ENCODE peak calls at places on chromosomes 1 and 21, in four cellular contexts. E is uterus, C is EL, K is B cell. T is an unnamed sample.

GRCh38 chr1:1371741-1372711 is 3.0 kb downstream of the AURKAIP1 start:
- DNase-seq in E (peak; percentile 77), C (peak; percentile 61), K (peak; percentile 92), T (peak; percentile 55)

GRCh38 chr21:33899199-33899598 is 16.4 kb downstream of the ATP5PO start:
- DNase-seq in E (no peak), C (peak; percentile 37), K (no peak), T (no peak)

GRCh38 chr1:16631248-16632043 is 18.1 kb upstream of the NBPF1 start:
- DNase-seq in E (peak; percentile 20), C (no peak), K (peak; percentile 64), T (no peak)

GRCh38 chr1:232335261-232335660 is 294.7 kb downstream of the SIPA1L2 start:
- DNase-seq in E (no peak), C (no peak), K (no peak), T (no peak)

GRCh38 chr21:31370893-31371652 is 27.0 kb upstream of the TIAM1 start:
- DNase-seq in E (no peak), C (no peak), K (no peak), T (peak; percentile 68)

GRCh38 chr1:108124622-108125311 is 75.4 kb downstream of the SLC25A24 start:
- DNase-seq in E (no peak), C (no peak), K (no peak), T (no peak)

GRCh38 chr1:33142483-33143065 is 39.3 kb downstream of the TRIM62 start:
- DNase-seq in E (no peak), C (no peak), K (no peak), T (no peak)

GRCh38 chr21:16841917-16842316 is 670.9 kb upstream of the CXADR start:
- DNase-seq in E (no peak), C (no peak), K (no peak), T (no peak)

GRCh38 chr1:64877151-64877550 is 89.2 kb downstream of the JAK1 start:
- DNase-seq in E (no peak), C (no peak), K (no peak), T (no peak)

GRCh38 chr21:34733866-34734265 is 65.1 kb downstream of the CLIC6 start:
- DNase-seq in E (no peak), C (no peak), K (no peak), T (no peak)